ENCODE peak calls at places on chromosome X, in five cellular contexts. O is K562, A is GM12878, M is H1, F is HepG2. P is an unnamed sample.

GRCh38 chrX:31251336-31251735 is 179.5 kb upstream of the FTHL17 start:
- DNase-seq in O (no peak), A (no peak), M (no peak), F (no peak), P (no peak)

GRCh38 chrX:45807572-45808425 is 607.1 kb upstream of the DIPK2B start:
- DNase-seq in O (no peak), A (no peak), M (no peak), F (no peak), P (peak)

GRCh38 chrX:115584715-115585114 is 23.7 kb downstream of the PLS3 start:
- DNase-seq in O (no peak), A (no peak), M (no peak), F (no peak), P (no peak)

GRCh38 chrX:153765138-153766079 is 1.4 kb downstream of the PLXNB3 start:
- DNase-seq in O (peak), A (no peak), M (no peak), F (peak), P (no peak)

GRCh38 chrX:28189011-28189410 is 207.8 kb upstream of the DCAF8L1 start:
- DNase-seq in O (no peak), A (no peak), M (no peak), F (no peak), P (no peak)

GRCh38 chrX:24498181-24498580 is 33.1 kb downstream of the PDK3 start:
- DNase-seq in O (peak), A (no peak), M (no peak), F (peak), P (peak)

GRCh38 chrX:40513012-40513411 is 67.8 kb upstream of the ATP6AP2 start:
- DNase-seq in O (no peak), A (no peak), M (no peak), F (peak), P (no peak)

GRCh38 chrX:121823406-121823805 is 776.0 kb downstream of the GLUD2 start:
- DNase-seq in O (no peak), A (no peak), M (no peak), F (no peak), P (no peak)

GRCh38 chrX:24513416-24513815 is 48.3 kb downstream of the PDK3 start:
- DNase-seq in O (no peak), A (peak), M (no peak), F (no peak), P (no peak)

GRCh38 chrX:38279188-38279587 is 48.1 kb downstream of the RPGR start:
- DNase-seq in O (no peak), A (no peak), M (no peak), F (peak), P (peak)

GRCh38 chrX:123153846-123154335 is 30.2 kb upstream of the GRIA3 start:
- DNase-seq in O (no peak), A (no peak), M (no peak), F (no peak), P (no peak)

GRCh38 chrX:66601522-66601921 is 37.4 kb downstream of the EDA2R start:
- DNase-seq in O (no peak), A (no peak), M (no peak), F (no peak), P (no peak)

GRCh38 chrX:43500996-43501694 is 155.0 kb upstream of the MAOA start:
- DNase-seq in O (no peak), A (no peak), M (no peak), F (no peak), P (no peak)

GRCh38 chrX:151391722-151392121 is 5.3 kb upstream of the VMA21 start:
- DNase-seq in O (no peak), A (no peak), M (no peak), F (no peak), P (peak)

GRCh38 chrX:110741213-110741796 is 54.3 kb downstream of the CHRDL1 start:
- DNase-seq in O (no peak), A (no peak), M (no peak), F (no peak), P (peak)

GRCh38 chrX:57595381-57595811 is 3.6 kb downstream of the ZXDB start:
- DNase-seq in O (no peak), A (no peak), M (no peak), F (no peak), P (peak)

GRCh38 chrX:30713061-30713525 is 59.9 kb downstream of the GK start:
- DNase-seq in O (peak), A (peak), M (peak), F (peak), P (peak)

GRCh38 chrX:131626681-131627296 is 82.9 kb downstream of the OR13H1 start:
- DNase-seq in O (peak), A (no peak), M (no peak), F (no peak), P (peak)

GRCh38 chrX:107025538-107025937 is 25.5 kb upstream of the MORC4 start:
- DNase-seq in O (peak), A (no peak), M (no peak), F (peak), P (peak)

DNA sequence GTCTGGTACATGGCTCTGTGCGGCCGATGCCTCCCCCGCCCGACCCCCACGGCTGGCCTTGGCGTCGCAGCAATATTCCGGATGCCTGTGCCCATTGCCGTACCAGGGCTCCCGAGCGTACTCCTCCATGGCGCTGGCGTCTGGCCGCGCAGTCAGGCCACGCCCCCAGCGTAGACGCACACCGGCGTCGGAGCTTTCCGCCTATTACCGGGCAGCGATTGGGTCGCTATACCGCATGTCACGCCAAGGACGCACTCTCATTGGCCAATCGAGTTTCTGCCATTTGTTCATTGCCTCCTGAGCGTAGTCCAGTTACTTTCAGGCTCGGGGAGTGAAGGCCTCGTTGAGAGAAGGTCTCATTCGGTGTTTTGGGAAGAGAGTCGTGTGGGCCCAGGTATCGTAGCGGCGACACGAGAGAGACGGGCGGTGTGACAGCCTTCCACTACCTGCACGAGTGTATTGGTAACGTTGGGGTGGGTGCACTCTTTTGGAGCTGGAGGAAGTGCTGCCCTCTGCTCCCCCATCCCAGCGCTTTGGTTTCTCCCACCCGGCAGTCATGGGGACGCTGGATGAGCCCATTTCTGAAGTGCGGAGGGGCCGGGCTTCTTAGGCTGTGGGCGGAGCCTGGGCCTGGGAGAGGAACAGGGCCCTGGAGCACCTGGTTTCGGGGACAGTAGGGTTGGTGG is at the start of the genes PQBP1 and TIMM17B:
- DNase-seq in O (peak), A (peak), M (peak), F (peak), P (peak)
- TF ChIP-seq CREB1 in O (peak), A (peak), M (peak), F (peak), P (peak)

GRCh38 chrX:17861496-17862011 is 456 bp upstream of the RAI2 start:
- DNase-seq in O (no peak), A (no peak), M (no peak), F (no peak), P (peak)

GRCh38 chrX:17860811-17861495 is at the start of gene RAI2:
- DNase-seq in O (peak), A (no peak), M (no peak), F (no peak), P (peak)

GRCh38 chrX:17854521-17854920 is 6.6 kb downstream of the RAI2 start:
- DNase-seq in O (no peak), A (no peak), M (no peak), F (no peak), P (no peak)

GRCh38 chrX:17859609-17860178 is 1.4 kb downstream of the RAI2 start:
- DNase-seq in O (no peak), A (no peak), M (no peak), F (no peak), P (peak)

DNA sequence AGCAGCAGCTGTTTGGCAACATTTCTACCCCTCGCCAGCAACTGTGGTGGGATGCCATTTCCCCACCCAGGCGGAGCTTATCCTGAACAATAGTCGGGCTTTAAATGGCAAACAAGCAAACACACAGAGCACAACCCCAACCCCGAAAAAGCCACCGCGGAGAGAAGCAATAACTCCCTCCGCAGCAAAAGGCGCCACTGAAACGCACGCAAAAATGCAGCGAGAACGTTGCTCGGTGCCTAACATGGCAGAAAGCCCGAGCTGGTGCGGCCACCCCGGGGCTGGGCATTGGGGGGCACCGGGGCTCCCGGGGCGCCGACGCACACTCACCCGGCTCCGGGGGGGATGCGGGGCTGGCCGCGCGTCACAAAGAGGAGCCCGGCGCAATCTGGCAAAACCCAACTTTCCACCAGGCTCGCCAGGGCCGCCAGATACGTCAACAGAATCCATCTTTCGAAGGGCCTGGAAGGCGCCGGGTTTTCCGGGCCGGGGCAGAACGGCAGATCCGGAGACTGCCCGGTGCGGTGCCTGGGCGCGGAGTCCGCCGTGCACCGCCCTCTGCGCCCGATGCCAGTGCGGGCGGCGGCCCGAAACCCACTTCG is 818 bp downstream of the RAI2 start:
- DNase-seq in O (no peak), A (no peak), M (no peak), F (no peak), P (peak)
- TF ChIP-seq EZH2 in O (no peak), A (no peak), M (peak), F (peak), P (no peak)

GRCh38 chrX:148422531-148422930 is 77.9 kb upstream of the AFF2 start:
- DNase-seq in O (no peak), A (no peak), M (no peak), F (no peak), P (no peak)
- TF ChIP-seq CREB1 in O (no peak), A (no peak), M (no peak), F (no peak), P (no peak)

GRCh38 chrX:72306851-72307645 is 1.3 kb upstream of the CITED1 start:
- DNase-seq in O (peak), A (no peak), M (no peak), F (peak), P (peak)

GRCh38 chrX:72304877-72305276 is 837 bp downstream of the CITED1 start:
- DNase-seq in O (no peak), A (no peak), M (no peak), F (no peak), P (peak)

GRCh38 chrX:72307646-72308051 is 1.9 kb upstream of the CITED1 start:
- DNase-seq in O (peak), A (no peak), M (no peak), F (no peak), P (peak)

GRCh38 chrX:72305286-72306084 is at the start of gene CITED1:
- DNase-seq in O (no peak), A (no peak), M (no peak), F (no peak), P (peak)

GRCh38 chrX:72306085-72306801 is 529 bp upstream of the CITED1 start:
- DNase-seq in O (peak), A (no peak), M (no peak), F (no peak), P (peak)
- TF ChIP-seq EZH2 in O (no peak), A (no peak), M (no peak), F (no peak), P (peak)

DNA sequence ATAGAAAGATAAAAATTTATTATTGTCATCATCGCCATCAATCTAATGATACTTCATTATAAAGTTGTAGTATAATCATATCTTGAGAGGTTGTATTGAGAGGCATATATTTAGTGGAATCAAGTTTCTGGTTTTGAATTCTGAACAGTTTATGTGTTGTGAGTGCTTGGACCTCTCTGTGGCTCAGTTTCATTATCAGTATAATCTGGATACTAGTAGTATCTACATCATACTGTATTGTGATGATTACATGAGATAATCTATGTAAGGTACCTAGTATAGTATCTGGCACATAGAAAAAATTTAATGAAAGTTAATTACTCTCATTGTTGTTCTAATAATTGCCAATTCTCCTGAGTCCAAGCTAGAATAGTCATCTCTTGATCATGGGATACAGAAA is 161.2 kb upstream of the UBQLN2 start:
- DNase-seq in O (no peak), A (no peak), M (no peak), F (no peak), P (no peak)
- TF ChIP-seq CREB1 in O (no peak), A (no peak), M (no peak), F (no peak), P (no peak)

GRCh38 chrX:140505421-140506337 is 810 bp upstream of the SOX3 start:
- DNase-seq in O (no peak), A (no peak), M (no peak), F (no peak), P (peak)
- TF ChIP-seq EZH2 in O (no peak), A (no peak), M (peak), F (no peak), P (peak)

DNA sequence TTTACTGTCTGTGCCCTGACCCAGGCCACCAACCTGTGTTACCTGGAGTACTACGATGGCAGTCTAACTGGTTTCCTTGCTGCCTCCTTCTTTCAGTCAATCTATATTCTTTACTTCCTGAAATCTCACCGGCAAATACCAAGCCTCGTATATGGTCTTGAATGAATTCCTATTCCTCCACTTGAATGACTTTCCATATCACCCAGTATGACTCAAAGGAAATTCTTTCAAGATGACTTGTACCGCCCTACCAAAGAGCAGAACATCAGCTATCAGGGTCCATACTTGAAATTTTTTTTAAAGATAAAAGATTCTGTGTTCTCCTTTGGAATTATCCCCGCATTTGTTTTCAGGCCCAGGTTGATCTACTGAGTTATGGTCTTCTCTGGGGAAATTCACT is 378.0 kb downstream of the AFF2 start:
- DNase-seq in O (no peak), A (no peak), M (no peak), F (no peak), P (no peak)
- TF ChIP-seq CREB1 in O (no peak), A (no peak), M (no peak), F (no peak), P (no peak)

DNA sequence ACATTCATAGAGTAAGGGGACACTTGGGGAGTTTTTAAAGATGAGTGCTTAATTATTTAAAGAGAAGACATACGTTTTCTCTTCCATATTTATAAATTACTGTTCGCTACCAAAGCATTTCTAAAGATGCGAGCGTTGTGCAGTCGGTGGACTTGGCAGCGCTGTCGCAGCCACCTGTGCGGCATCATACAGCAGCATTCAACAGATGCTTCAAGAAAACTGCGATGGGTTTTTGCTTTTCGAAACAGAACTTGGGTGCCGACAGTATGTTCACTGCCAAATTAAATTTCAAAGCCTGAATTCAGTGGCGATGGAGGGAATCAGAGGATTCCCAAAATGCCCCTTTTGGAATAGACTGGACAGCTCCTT is 1.6 kb upstream of the HTR2C start:
- DNase-seq in O (no peak), A (no peak), M (no peak), F (no peak), P (no peak)
- TF ChIP-seq EZH2 in O (no peak), A (no peak), M (no peak), F (no peak), P (no peak)

DNA sequence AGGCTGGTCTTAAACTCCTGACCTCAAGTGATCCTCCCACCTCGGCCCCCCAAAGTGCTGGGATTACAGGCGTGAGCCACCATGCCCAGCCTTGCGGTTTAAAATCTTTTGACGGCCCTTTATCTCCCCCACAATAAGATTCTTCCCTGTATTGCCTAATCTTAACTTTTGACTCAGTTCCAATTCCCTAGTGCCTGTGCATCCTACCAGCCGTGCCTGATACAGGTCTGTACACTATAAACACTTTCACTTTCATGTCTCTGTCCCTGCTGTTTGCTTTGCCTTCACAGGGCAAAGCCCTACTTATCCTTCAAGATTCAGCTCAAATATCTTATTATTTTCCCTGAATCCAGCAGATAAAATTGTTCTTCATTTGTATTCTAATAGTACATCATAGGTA is 74.6 kb downstream of the WDR44 start:
- DNase-seq in O (no peak), A (no peak), M (no peak), F (no peak), P (no peak)
- TF ChIP-seq CREB1 in O (no peak), A (no peak), M (no peak), F (no peak), P (no peak)

DNA sequence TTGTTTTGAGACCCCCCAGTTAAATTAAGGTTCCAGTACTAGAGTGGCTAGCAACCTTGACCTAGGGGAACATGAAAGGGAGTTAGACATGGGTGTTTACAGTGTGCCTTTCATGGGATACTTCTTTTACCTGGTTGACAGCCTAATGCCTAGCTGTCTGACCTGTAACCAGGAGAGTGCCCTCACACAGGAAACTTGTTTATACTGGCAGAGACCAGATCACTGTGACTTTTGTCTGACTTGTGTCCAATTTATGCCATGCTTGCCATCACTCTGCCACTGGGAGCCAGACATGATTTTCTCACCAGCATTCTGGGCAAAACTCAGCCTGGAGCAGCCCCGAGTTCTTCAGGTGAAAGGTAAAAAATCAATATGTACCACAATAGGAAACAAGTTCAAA is 305.9 kb downstream of the CHIC1 start:
- DNase-seq in O (no peak), A (no peak), M (no peak), F (no peak), P (no peak)
- TF ChIP-seq EZH2 in O (no peak), A (no peak), M (no peak), F (no peak), P (no peak)